ENCODE peak calls at places on chromosome 10, in four cellular contexts. One of them, this sample, is unnamed.

GRCh38 chr10:49609283-49610014 is 661 bp upstream of the SLC18A3 start:
- DNase-seq in fibroblast of pulmonary artery: no peak
- DNase-seq in CD8-positive, alpha-beta memory T cell: no peak
- DNase-seq in lower lobe of right lung: no peak
- DNase-seq in this sample: no peak

GRCh38 chr10:42951486-42952251 is 125.2 kb upstream of the RET start:
- DNase-seq in fibroblast of pulmonary artery: peak; percentile 6
- DNase-seq in CD8-positive, alpha-beta memory T cell: no peak
- DNase-seq in lower lobe of right lung: peak; percentile 53
- DNase-seq in this sample: no peak

GRCh38 chr10:5482016-5482415 is 17.4 kb downstream of the CALML5 start:
- DNase-seq in fibroblast of pulmonary artery: no peak
- DNase-seq in CD8-positive, alpha-beta memory T cell: no peak
- DNase-seq in lower lobe of right lung: no peak
- DNase-seq in this sample: no peak

GRCh38 chr10:18650618-18651017 is 769 bp downstream of the NSUN6 start:
- DNase-seq in fibroblast of pulmonary artery: no peak
- DNase-seq in CD8-positive, alpha-beta memory T cell: no peak
- DNase-seq in lower lobe of right lung: no peak
- DNase-seq in this sample: no peak

GRCh38 chr10:64059884-64060283 is 538.7 kb downstream of the REEP3 start:
- DNase-seq in fibroblast of pulmonary artery: no peak
- DNase-seq in CD8-positive, alpha-beta memory T cell: no peak
- DNase-seq in lower lobe of right lung: no peak
- DNase-seq in this sample: no peak

GRCh38 chr10:46033602-46034011 is 3.2 kb upstream of the NCOA4 start:
- DNase-seq in fibroblast of pulmonary artery: peak; percentile 87
- DNase-seq in CD8-positive, alpha-beta memory T cell: no peak
- DNase-seq in lower lobe of right lung: no peak
- DNase-seq in this sample: peak; percentile 89

GRCh38 chr10:92965314-92965713 is 95.3 kb upstream of the CYP26C1 start:
- DNase-seq in fibroblast of pulmonary artery: peak; percentile 80
- DNase-seq in CD8-positive, alpha-beta memory T cell: no peak
- DNase-seq in lower lobe of right lung: no peak
- DNase-seq in this sample: peak; percentile 57

GRCh38 chr10:91328320-91328984 is 81.7 kb upstream of the HECTD2 start:
- DNase-seq in fibroblast of pulmonary artery: peak; percentile 32
- DNase-seq in CD8-positive, alpha-beta memory T cell: no peak
- DNase-seq in lower lobe of right lung: no peak
- DNase-seq in this sample: no peak

GRCh38 chr10:34047389-34047788 is 712.9 kb upstream of the NRP1 start:
- DNase-seq in fibroblast of pulmonary artery: no peak
- DNase-seq in CD8-positive, alpha-beta memory T cell: no peak
- DNase-seq in lower lobe of right lung: no peak
- DNase-seq in this sample: no peak

GRCh38 chr10:80319318-80319717 is 29.9 kb upstream of the MAT1A start:
- DNase-seq in fibroblast of pulmonary artery: no peak
- DNase-seq in CD8-positive, alpha-beta memory T cell: no peak
- DNase-seq in lower lobe of right lung: no peak
- DNase-seq in this sample: no peak

GRCh38 chr10:86763404-86763803 is 7.0 kb downstream of the BMPR1A start:
- DNase-seq in fibroblast of pulmonary artery: no peak
- DNase-seq in CD8-positive, alpha-beta memory T cell: no peak
- DNase-seq in lower lobe of right lung: no peak
- DNase-seq in this sample: no peak

DNA sequence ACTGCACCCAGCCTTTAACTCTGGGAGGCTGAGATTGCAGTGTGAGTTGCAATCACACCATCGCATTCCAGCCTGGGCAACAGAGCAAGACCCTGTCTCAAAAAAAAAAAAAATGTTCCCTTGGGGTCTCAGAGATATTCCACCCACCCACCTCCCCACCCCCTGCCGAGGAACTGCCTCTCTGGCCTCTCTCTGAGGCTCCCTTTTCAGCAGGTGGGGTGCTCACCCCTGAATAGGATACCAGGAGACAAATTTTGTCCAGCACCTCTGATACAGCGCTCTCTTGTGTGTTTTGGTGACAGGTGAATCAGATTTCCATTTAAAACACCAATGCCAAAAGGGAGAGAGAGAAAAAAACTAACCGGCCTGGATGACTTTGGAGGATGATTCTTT is 92.6 kb upstream of the KIF5B start:
- DNase-seq in fibroblast of pulmonary artery: no peak
- DNase-seq in CD8-positive, alpha-beta memory T cell: no peak
- DNase-seq in lower lobe of right lung: no peak
- DNase-seq in this sample: no peak
- H3K4me3 ChIP-seq in fibroblast of pulmonary artery: no peak overlapping the region
- H3K4me3 ChIP-seq in CD8-positive, alpha-beta memory T cell: no peak overlapping the region
- H3K4me3 ChIP-seq in lower lobe of right lung: no peak overlapping the region
- H3K4me3 ChIP-seq in this sample: no peak overlapping the region

DNA sequence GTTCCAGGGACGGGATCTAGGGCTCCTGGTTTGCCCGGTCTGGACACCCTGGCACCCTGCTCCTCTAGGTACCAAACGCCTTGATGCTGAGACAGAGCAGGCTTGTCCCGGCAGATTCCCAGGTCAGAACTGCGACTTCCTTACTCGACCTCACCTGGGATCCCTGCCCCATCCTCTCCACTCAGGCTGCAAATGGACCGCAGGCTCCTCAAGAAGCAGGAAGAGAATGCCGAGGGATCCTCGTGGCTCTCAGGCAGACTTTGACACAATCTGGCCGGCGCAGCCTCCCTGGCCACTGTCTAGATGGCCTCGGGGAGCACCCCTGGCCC is 360 bp upstream of the NODAL start:
- DNase-seq in fibroblast of pulmonary artery: no peak
- DNase-seq in CD8-positive, alpha-beta memory T cell: no peak
- DNase-seq in lower lobe of right lung: no peak
- DNase-seq in this sample: no peak
- H3K4me3 ChIP-seq in fibroblast of pulmonary artery: no peak overlapping the region
- H3K4me3 ChIP-seq in CD8-positive, alpha-beta memory T cell: no peak overlapping the region
- H3K4me3 ChIP-seq in lower lobe of right lung: no peak overlapping the region
- H3K4me3 ChIP-seq in this sample: no peak overlapping the region

GRCh38 chr10:131650771-131651673 is 249.8 kb upstream of the PPP2R2D start:
- DNase-seq in fibroblast of pulmonary artery: no peak
- DNase-seq in CD8-positive, alpha-beta memory T cell: no peak
- DNase-seq in lower lobe of right lung: no peak
- DNase-seq in this sample: no peak
- H3K4me3 ChIP-seq in fibroblast of pulmonary artery: no peak overlapping the region
- H3K4me3 ChIP-seq in CD8-positive, alpha-beta memory T cell: no peak overlapping the region
- H3K4me3 ChIP-seq in lower lobe of right lung: no peak overlapping the region
- H3K4me3 ChIP-seq in this sample: no peak overlapping the region

DNA sequence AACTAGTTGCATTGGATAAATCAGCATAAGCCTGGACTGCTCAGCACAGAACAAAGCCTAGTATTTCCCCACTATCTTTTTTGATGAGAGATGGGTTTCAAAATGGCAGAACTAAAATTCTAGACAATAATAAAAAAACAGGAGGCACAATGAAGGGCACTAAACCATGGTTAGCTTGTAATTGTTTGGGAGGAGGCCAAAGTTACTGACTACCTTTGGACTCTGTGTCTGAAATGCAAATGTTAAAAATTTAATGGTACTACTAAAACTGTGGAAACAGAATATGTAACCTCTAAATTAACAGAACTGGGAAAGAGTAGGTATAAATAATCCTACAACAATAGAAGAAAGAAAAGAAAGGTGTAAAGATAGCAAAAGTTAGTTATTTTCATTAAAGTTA is 13.0 kb downstream of the ADAM12 start:
- DNase-seq in fibroblast of pulmonary artery: no peak
- DNase-seq in CD8-positive, alpha-beta memory T cell: no peak
- DNase-seq in lower lobe of right lung: no peak
- DNase-seq in this sample: no peak
- H3K4me3 ChIP-seq in fibroblast of pulmonary artery: no peak overlapping the region
- H3K4me3 ChIP-seq in CD8-positive, alpha-beta memory T cell: no peak overlapping the region
- H3K4me3 ChIP-seq in lower lobe of right lung: no peak overlapping the region
- H3K4me3 ChIP-seq in this sample: no peak overlapping the region

DNA sequence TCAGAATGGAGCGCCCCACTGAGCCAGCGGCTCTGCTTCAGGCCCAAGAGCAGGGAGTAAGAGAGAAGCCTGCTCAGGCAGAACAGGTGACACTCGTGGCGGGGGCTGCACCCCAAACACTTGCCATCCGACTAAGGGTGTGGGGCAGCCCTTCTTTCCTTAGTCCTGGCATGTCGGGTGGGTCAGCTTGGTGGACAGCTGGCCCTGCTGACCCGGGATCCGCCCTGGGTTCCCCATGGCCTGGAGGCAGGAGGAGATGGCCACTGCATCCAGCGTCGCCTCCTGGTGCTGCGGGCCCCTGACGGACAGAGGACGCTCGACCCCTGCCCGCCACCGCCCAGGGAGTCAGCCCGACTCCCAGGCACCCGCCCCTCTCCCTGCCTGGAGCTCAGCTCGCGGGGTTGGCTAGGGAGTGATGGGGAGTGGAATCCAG is 1.2 kb upstream of the PAOX start:
- DNase-seq in fibroblast of pulmonary artery: no peak
- DNase-seq in CD8-positive, alpha-beta memory T cell: no peak
- DNase-seq in lower lobe of right lung: no peak
- DNase-seq in this sample: no peak
- H3K4me3 ChIP-seq in fibroblast of pulmonary artery: peak overlapping the region; percentile 67
- H3K4me3 ChIP-seq in CD8-positive, alpha-beta memory T cell: peak overlapping the region; percentile 78
- H3K4me3 ChIP-seq in lower lobe of right lung: peak overlapping the region; percentile 95
- H3K4me3 ChIP-seq in this sample: peak overlapping the region; percentile 76

DNA sequence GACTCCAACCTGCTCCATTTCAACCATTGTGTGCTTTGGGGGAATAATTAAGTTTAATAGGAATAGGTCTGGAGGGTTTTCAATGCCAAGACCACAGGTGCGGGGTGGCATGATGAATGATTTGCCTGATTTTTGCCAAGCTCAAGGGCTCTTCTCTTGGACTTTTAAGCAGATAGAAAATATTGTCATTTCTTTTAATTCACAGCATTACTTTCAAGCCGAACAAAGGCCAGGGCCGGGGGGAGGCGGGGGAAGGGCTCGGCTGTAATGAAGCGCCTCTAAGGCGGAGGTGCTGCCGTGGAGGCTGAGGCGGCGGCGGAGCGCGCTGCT is 6.5 kb downstream of the PTF1A start:
- DNase-seq in fibroblast of pulmonary artery: no peak
- DNase-seq in CD8-positive, alpha-beta memory T cell: no peak
- DNase-seq in lower lobe of right lung: no peak
- DNase-seq in this sample: no peak
- H3K4me3 ChIP-seq in fibroblast of pulmonary artery: no peak overlapping the region
- H3K4me3 ChIP-seq in CD8-positive, alpha-beta memory T cell: no peak overlapping the region
- H3K4me3 ChIP-seq in lower lobe of right lung: no peak overlapping the region
- H3K4me3 ChIP-seq in this sample: no peak overlapping the region

GRCh38 chr10:27714349-27714748 is 31.3 kb downstream of the MKX start:
- DNase-seq in fibroblast of pulmonary artery: no peak
- DNase-seq in CD8-positive, alpha-beta memory T cell: no peak
- DNase-seq in lower lobe of right lung: no peak
- DNase-seq in this sample: peak; percentile 59
- H3K4me3 ChIP-seq in fibroblast of pulmonary artery: no peak overlapping the region
- H3K4me3 ChIP-seq in CD8-positive, alpha-beta memory T cell: no peak overlapping the region
- H3K4me3 ChIP-seq in lower lobe of right lung: no peak overlapping the region
- H3K4me3 ChIP-seq in this sample: peak overlapping the region; percentile 31

DNA sequence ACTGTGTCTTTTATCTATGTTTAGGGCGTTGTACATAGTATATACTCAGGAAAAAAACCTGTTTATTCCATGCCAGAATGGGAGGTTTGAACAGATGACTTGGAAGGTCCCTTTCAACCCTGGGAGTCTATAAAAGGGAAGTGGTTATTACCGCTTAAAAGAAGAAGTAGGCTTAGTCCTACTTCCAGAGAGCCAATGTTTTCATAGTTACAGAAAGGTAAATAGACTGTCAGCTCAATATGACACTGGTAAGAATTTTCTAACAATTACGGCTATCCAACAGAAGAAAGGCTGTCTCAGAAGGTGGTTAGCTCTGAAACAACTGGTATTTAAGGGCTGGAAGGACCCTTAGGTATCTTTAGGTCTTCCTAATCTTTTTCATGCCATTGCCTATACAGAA is 1.1 kb upstream of the TFAM start:
- DNase-seq in fibroblast of pulmonary artery: no peak
- DNase-seq in CD8-positive, alpha-beta memory T cell: no peak
- DNase-seq in lower lobe of right lung: no peak
- DNase-seq in this sample: no peak
- H3K4me3 ChIP-seq in fibroblast of pulmonary artery: peak overlapping the region; percentile 72
- H3K4me3 ChIP-seq in CD8-positive, alpha-beta memory T cell: peak overlapping the region; percentile 75
- H3K4me3 ChIP-seq in lower lobe of right lung: peak overlapping the region; percentile 90
- H3K4me3 ChIP-seq in this sample: peak overlapping the region; percentile 88

GRCh38 chr10:130790339-130790738 is 521.2 kb downstream of the TCERG1L start:
- DNase-seq in fibroblast of pulmonary artery: no peak
- DNase-seq in CD8-positive, alpha-beta memory T cell: no peak
- DNase-seq in lower lobe of right lung: no peak
- DNase-seq in this sample: no peak

GRCh38 chr10:130786365-130786966 is 525.1 kb downstream of the TCERG1L start:
- DNase-seq in fibroblast of pulmonary artery: no peak
- DNase-seq in CD8-positive, alpha-beta memory T cell: no peak
- DNase-seq in lower lobe of right lung: no peak
- DNase-seq in this sample: no peak

GRCh38 chr10:130787821-130788220 is 523.7 kb downstream of the TCERG1L start:
- DNase-seq in fibroblast of pulmonary artery: no peak
- DNase-seq in CD8-positive, alpha-beta memory T cell: no peak
- DNase-seq in lower lobe of right lung: no peak
- DNase-seq in this sample: no peak

GRCh38 chr10:130784326-130784725 is 527.2 kb downstream of the TCERG1L start:
- DNase-seq in fibroblast of pulmonary artery: no peak
- DNase-seq in CD8-positive, alpha-beta memory T cell: no peak
- DNase-seq in lower lobe of right lung: no peak
- DNase-seq in this sample: no peak

DNA sequence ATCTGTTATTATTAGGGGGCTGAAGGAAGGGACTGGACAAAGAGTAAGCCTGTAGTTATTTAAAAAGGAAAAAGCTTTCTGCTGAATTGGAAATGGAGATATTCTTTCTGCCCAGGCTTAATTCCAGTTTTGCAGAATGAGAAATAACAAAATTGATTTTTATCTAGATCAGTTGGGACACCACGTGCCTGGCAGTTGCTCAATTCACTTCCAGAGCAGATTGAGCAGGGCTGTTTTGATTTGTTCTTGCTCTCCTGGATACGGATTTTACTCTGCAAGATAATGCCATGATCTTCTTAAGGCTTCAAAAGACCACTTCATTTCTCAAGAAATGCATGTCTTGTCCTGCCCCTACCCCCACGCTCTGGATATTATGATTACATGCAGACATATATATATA is 524.3 kb downstream of the TCERG1L start:
- DNase-seq in fibroblast of pulmonary artery: no peak
- DNase-seq in CD8-positive, alpha-beta memory T cell: no peak
- DNase-seq in lower lobe of right lung: no peak
- DNase-seq in this sample: no peak
- H3K4me3 ChIP-seq in fibroblast of pulmonary artery: no peak overlapping the region
- H3K4me3 ChIP-seq in CD8-positive, alpha-beta memory T cell: no peak overlapping the region
- H3K4me3 ChIP-seq in lower lobe of right lung: no peak overlapping the region
- H3K4me3 ChIP-seq in this sample: no peak overlapping the region

GRCh38 chr10:103584216-103585010 is 90.9 kb downstream of the NEURL1 start:
- DNase-seq in fibroblast of pulmonary artery: no peak
- DNase-seq in CD8-positive, alpha-beta memory T cell: peak; percentile 85
- DNase-seq in lower lobe of right lung: peak; percentile 59
- DNase-seq in this sample: peak; percentile 43
- H3K4me3 ChIP-seq in fibroblast of pulmonary artery: no peak overlapping the region
- H3K4me3 ChIP-seq in CD8-positive, alpha-beta memory T cell: peak overlapping the region; percentile 64
- H3K4me3 ChIP-seq in lower lobe of right lung: peak overlapping the region; percentile 51
- H3K4me3 ChIP-seq in this sample: peak overlapping the region; percentile 55